ENCODE peak calls at places on chromosomes 13 and 19, in six cellular contexts. J is stimulated activated CD4-positive, alpha-beta T cell treated with anti-CD3 and anti-CD28 coated beads, TNF-alpha, amount 100 ng/mL, for 48 hours; E is iPS DF 19.7; G is frontal cortex; Q is germinal center; H is coronary artery. W is an unnamed sample.

GRCh38 chr13:31870511-31870910 is 131.2 kb downstream of the RXFP2 start:
- DNase-seq in J (no peak), E (no peak), G (no peak), Q (no peak), H (no peak), W (no peak)

GRCh38 chr19:1998712-1999708 is 16.5 kb downstream of the BTBD2 start:
- DNase-seq in J (no peak), E (no peak), G (no peak), Q (no peak), H (no peak), W (no peak)

GRCh38 chr19:41553804-41554203 is 22.2 kb upstream of the CEACAM21 start:
- DNase-seq in J (no peak), E (no peak), G (no peak), Q (no peak), H (no peak), W (no peak)

GRCh38 chr13:29561918-29562317 is 33.6 kb downstream of the SLC7A1 start:
- DNase-seq in J (no peak), E (no peak), G (no peak), Q (no peak), H (no peak), W (no peak)

GRCh38 chr13:33125821-33126570 is 109.8 kb downstream of the KL start:
- DNase-seq in J (no peak), E (peak), G (no peak), Q (no peak), H (no peak), W (peak)

GRCh38 chr19:27792576-27793127 is 1420.3 kb downstream of the UQCRFS1 start:
- DNase-seq in J (no peak), E (no peak), G (no peak), Q (no peak), H (no peak), W (no peak)

GRCh38 chr19:18239303-18239702 is 13.1 kb upstream of the PDE4C start:
- DNase-seq in J (no peak), E (no peak), G (no peak), Q (no peak), H (no peak), W (no peak)

GRCh38 chr19:10431254-10431942 is 11.1 kb downstream of the PDE4A start:
- DNase-seq in J (no peak), E (no peak), G (peak), Q (peak), H (no peak), W (peak)

GRCh38 chr13:99339736-99340392 is 32.7 kb upstream of the GPR183 start:
- DNase-seq in J (no peak), E (no peak), G (no peak), Q (no peak), H (no peak), W (no peak)

GRCh38 chr19:16168465-16169081 is 4.8 kb downstream of the CIB3 start:
- DNase-seq in J (no peak), E (no peak), G (no peak), Q (no peak), H (no peak), W (no peak)

GRCh38 chr13:22107549-22107948 is 436.7 kb downstream of the FGF9 start:
- DNase-seq in J (no peak), E (no peak), G (no peak), Q (no peak), H (no peak), W (no peak)

GRCh38 chr19:3580156-3580955 is 4.9 kb upstream of the GIPC3 start:
- DNase-seq in J (no peak), E (no peak), G (no peak), Q (no peak), H (no peak), W (no peak)

GRCh38 chr13:109941951-109942350 is 155.6 kb upstream of the IRS2 start:
- DNase-seq in J (no peak), E (no peak), G (no peak), Q (no peak), H (no peak), W (no peak)

GRCh38 chr13:98285317-98285716 is 108.2 kb upstream of the RNF113B start:
- DNase-seq in J (no peak), E (no peak), G (no peak), Q (no peak), H (no peak), W (no peak)

GRCh38 chr19:42253245-42254082 is 1.5 kb downstream of the ERF start:
- DNase-seq in J (no peak), E (no peak), G (peak), Q (peak), H (peak), W (peak)

GRCh38 chr13:108700421-108701170 is 71.2 kb downstream of the MYO16 start:
- DNase-seq in J (no peak), E (no peak), G (no peak), Q (no peak), H (no peak), W (no peak)

GRCh38 chr13:47474845-47475244 is 526.2 kb downstream of the SUCLA2 start:
- DNase-seq in J (no peak), E (no peak), G (no peak), Q (no peak), H (no peak), W (no peak)

GRCh38 chr19:1773173-1773572 is 19.9 kb downstream of the ONECUT3 start:
- DNase-seq in J (no peak), E (no peak), G (no peak), Q (no peak), H (no peak), W (no peak)

GRCh38 chr19:42229855-42230331 is 9.8 kb downstream of the ZNF526 start:
- DNase-seq in J (no peak), E (no peak), G (no peak), Q (no peak), H (no peak), W (no peak)

GRCh38 chr19:31349160-31349881 is at the start of gene TSHZ3:
- DNase-seq in J (no peak), E (no peak), G (peak), Q (no peak), H (peak), W (peak)